ENCODE peak calls at places on chromosomes 4 and X, in nine cellular contexts. M is foreskin fibroblast; T is iPS-NIHi11; P is stimulated activated CD8-positive, alpha-beta memory T cell treated with anti-CD3 and anti-CD28 coated beads, Interleukin-12 subunit alpha, Interleukin-12 subunit beta, amount 100 ng/mL, for 4 hours; E is cardiac muscle cell; Z is H9; Y is memory B cell; I is ELR; C is progenitor cell of endocrine pancreas. O is an unnamed sample.

GRCh38 chr4:7384929-7385890 is 49.5 kb downstream of the PSAPL1 start:
- DNase-seq in M (no peak), T (peak), P (no peak), E (no peak), Z (peak), Y (no peak), I (no peak), C (no peak), O (no peak)

GRCh38 chr4:40280586-40280985 is 54.5 kb upstream of the CHRNA9 start:
- DNase-seq in M (no peak), T (no peak), P (peak), E (no peak), Z (no peak), Y (no peak), I (no peak), C (no peak), O (no peak)

GRCh38 chrX:75603833-75604232 is 81.0 kb upstream of the ZDHHC15 start:
- DNase-seq in M (no peak), T (peak), P (no peak), E (peak), Z (no peak), Y (no peak), I (peak), C (no peak), O (peak)

GRCh38 chr4:153773236-153773690 is 13.4 kb upstream of the RNF175 start:
- DNase-seq in M (no peak), T (peak), P (no peak), E (no peak), Z (peak), Y (no peak), I (no peak), C (no peak), O (no peak)

GRCh38 chr4:71691416-71692073 is 92.3 kb downstream of the GC start:
- DNase-seq in M (no peak), T (no peak), P (no peak), E (no peak), Z (no peak), Y (no peak), I (no peak), C (no peak), O (no peak)

GRCh38 chr4:168550071-168550766 is 53.4 kb downstream of the PALLD start:
- DNase-seq in M (no peak), T (no peak), P (no peak), E (no peak), Z (no peak), Y (no peak), I (peak), C (no peak), O (no peak)

GRCh38 chrX:53223955-53224859 is 800 bp downstream of the KDM5C start:
- DNase-seq in M (peak), T (no peak), P (no peak), E (peak), Z (no peak), Y (no peak), I (peak), C (peak), O (peak)

GRCh38 chr4:75599647-75600046 is 30.7 kb downstream of the CDKL2 start:
- DNase-seq in M (no peak), T (no peak), P (no peak), E (no peak), Z (no peak), Y (no peak), I (no peak), C (no peak), O (no peak)

GRCh38 chr4:30385650-30386049 is 334.5 kb upstream of the PCDH7 start:
- DNase-seq in M (no peak), T (no peak), P (no peak), E (no peak), Z (no peak), Y (no peak), I (peak), C (no peak), O (no peak)

GRCh38 chr4:175215657-175216056 is 297.5 kb downstream of the ADAM29 start:
- DNase-seq in M (no peak), T (no peak), P (no peak), E (no peak), Z (no peak), Y (no peak), I (no peak), C (no peak), O (no peak)

GRCh38 chrX:66110112-66110511 is 53.9 kb upstream of the HEPH start:
- DNase-seq in M (no peak), T (peak), P (no peak), E (peak), Z (peak), Y (no peak), I (peak), C (no peak), O (peak)

GRCh38 chr4:172141025-172141424 is 327.8 kb downstream of the GALNTL6 start:
- DNase-seq in M (no peak), T (no peak), P (no peak), E (no peak), Z (no peak), Y (no peak), I (no peak), C (no peak), O (no peak)

O was measured in AG08396.